ENCODE peak calls at places on chromosome 12, in ten cellular contexts. S is ecto neural progenitor cell; M is iris pigment epithelial cell; Q is stomach; H is stromal cell of bone marrow; F is mucosa of gallbladder; N is stimulated activated CD4-positive, alpha-beta T cell treated with anti-CD3 and anti-CD28 coated beads, TNF-alpha, amount 100 ng/mL, for 1 hour; Y is tibial nerve; T is nephron progenitor cell; U is heart right ventricle. R is an unnamed sample.
A peak's percentile ranks its signal among the peaks of the same experiment; 100 is the strongest.

GRCh38 chr12:80356092-80356491 is 87.9 kb upstream of the PTPRQ start:
- DNase-seq in S (no peak), M (peak; percentile 21), Q (no peak), H (peak; percentile 2), F (no peak), N (no peak), Y (no peak), T (no peak), U (no peak), R (no peak)

GRCh38 chr12:6332459-6332858 is 9.4 kb downstream of the TNFRSF1A start:
- DNase-seq in S (no peak), M (peak; percentile 94), Q (no peak), H (no peak), F (no peak), N (no peak), Y (no peak), T (no peak), U (no peak), R (no peak)

GRCh38 chr12:62957233-62957953 is 22.4 kb upstream of the PPM1H start:
- DNase-seq in S (no peak), M (peak; percentile 39), Q (no peak), H (peak; percentile 41), F (no peak), N (no peak), Y (no peak), T (no peak), U (no peak), R (no peak)

GRCh38 chr12:113961921-113962710 is 4.0 kb downstream of the RBM19 start:
- DNase-seq in S (no peak), M (peak; percentile 89), Q (no peak), H (peak; percentile 13), F (no peak), N (no peak), Y (no peak), T (no peak), U (no peak), R (no peak)

GRCh38 chr12:132638541-132639408 is 20.2 kb downstream of the P2RX2 start:
- DNase-seq in S (no peak), M (peak; percentile 86), Q (no peak), H (peak; percentile 53), F (no peak), N (no peak), Y (peak; percentile 51), T (peak; percentile 48), U (no peak), R (no peak)

GRCh38 chr12:39292125-39292630 is 150.7 kb downstream of the KIF21A start:
- DNase-seq in S (no peak), M (no peak), Q (no peak), H (no peak), F (no peak), N (no peak), Y (no peak), T (no peak), U (no peak), R (no peak)

GRCh38 chr12:32261638-32262037 is 137.7 kb upstream of the FGD4 start:
- DNase-seq in S (no peak), M (no peak), Q (no peak), H (no peak), F (no peak), N (no peak), Y (no peak), T (no peak), U (no peak), R (no peak)

GRCh38 chr12:121536929-121537813 is 43.7 kb downstream of the KDM2B start:
- DNase-seq in S (peak; percentile 89), M (peak; percentile 74), Q (peak; percentile 93), H (peak; percentile 41), F (peak; percentile 88), N (no peak), Y (peak; percentile 73), T (peak; percentile 85), U (peak; percentile 90), R (peak; percentile 95)

GRCh38 chr12:115149685-115150378 is 465.9 kb upstream of the TBX3 start:
- DNase-seq in S (no peak), M (peak; percentile 90), Q (no peak), H (peak; percentile 70), F (no peak), N (no peak), Y (no peak), T (no peak), U (no peak), R (no peak)

GRCh38 chr12:114869091-114869834 is 185.3 kb upstream of the TBX3 start:
- DNase-seq in S (no peak), M (peak; percentile 34), Q (no peak), H (no peak), F (no peak), N (no peak), Y (no peak), T (no peak), U (no peak), R (no peak)

GRCh38 chr12:75786071-75786470 is 245.5 kb downstream of the PHLDA1 start:
- DNase-seq in S (no peak), M (no peak), Q (no peak), H (no peak), F (no peak), N (no peak), Y (no peak), T (no peak), U (no peak), R (no peak)

GRCh38 chr12:52081263-52081733 is 1.8 kb downstream of the SMIM41 start:
- DNase-seq in S (no peak), M (no peak), Q (no peak), H (no peak), F (no peak), N (no peak), Y (no peak), T (no peak), U (no peak), R (no peak)

GRCh38 chr12:50992814-50993213 is 33.4 kb downstream of the SLC11A2 start:
- DNase-seq in S (no peak), M (peak; percentile 28), Q (no peak), H (no peak), F (no peak), N (no peak), Y (peak; percentile 24), T (no peak), U (peak; percentile 17), R (no peak)

GRCh38 chr12:68001486-68002466 is 12.5 kb downstream of the IFNG-AS1 start:
- DNase-seq in S (no peak), M (peak; percentile 17), Q (no peak), H (no peak), F (peak; percentile 14), N (no peak), Y (no peak), T (no peak), U (no peak), R (no peak)

GRCh38 chr12:64669270-64669842 is 59.1 kb downstream of the RASSF3 start:
- DNase-seq in S (peak; percentile 57), M (no peak), Q (peak; percentile 73), H (no peak), F (no peak), N (no peak), Y (no peak), T (peak; percentile 60), U (peak; percentile 70), R (peak; percentile 59)

GRCh38 chr12:65279387-65280112 is 1.1 kb downstream of the MSRB3 start:
- DNase-seq in S (no peak), M (peak; percentile 18), Q (no peak), H (no peak), F (no peak), N (no peak), Y (no peak), T (no peak), U (no peak), R (no peak)

GRCh38 chr12:53710098-53710497 is 17.2 kb downstream of the CALCOCO1 start:
- DNase-seq in S (no peak), M (no peak), Q (no peak), H (no peak), F (no peak), N (no peak), Y (no peak), T (no peak), U (no peak), R (no peak)

GRCh38 chr12:92968201-92968813 is 39.2 kb upstream of the EEA1 start:
- DNase-seq in S (no peak), M (no peak), Q (no peak), H (no peak), F (no peak), N (no peak), Y (no peak), T (no peak), U (no peak), R (no peak)

GRCh38 chr12:42705863-42706262 is 116.3 kb upstream of the PRICKLE1 start:
- DNase-seq in S (peak; percentile 60), M (peak; percentile 94), Q (peak; percentile 34), H (peak; percentile 51), F (peak; percentile 54), N (no peak), Y (peak; percentile 70), T (no peak), U (peak; percentile 74), R (no peak)

GRCh38 chr12:66587912-66588311 is 91.0 kb downstream of the GRIP1 start:
- DNase-seq in S (no peak), M (peak; percentile 16), Q (no peak), H (no peak), F (no peak), N (no peak), Y (no peak), T (no peak), U (no peak), R (no peak)

GRCh38 chr12:88242161-88242925 is 100.2 kb downstream of the TMTC3 start:
- DNase-seq in S (no peak), M (peak; percentile 99), Q (no peak), H (peak; percentile 95), F (peak; percentile 35), N (no peak), Y (peak; percentile 36), T (no peak), U (no peak), R (no peak)

GRCh38 chr12:6078378-6079083 is 45.9 kb downstream of the VWF start:
- DNase-seq in S (no peak), M (no peak), Q (no peak), H (no peak), F (no peak), N (no peak), Y (no peak), T (no peak), U (no peak), R (no peak)